ENCODE peak calls at places on chromosomes 7 and 10, in five cellular contexts. F is GM13976, H is hepatocyte, R is GM12865, W is GM20000. D is an unnamed sample.

GRCh38 chr7:157834501-157835143 is 497.8 kb downstream of the DNAJB6 start:
- DNase-seq in F (no peak), H (no peak), W (no peak), R (no peak), D (no peak)

GRCh38 chr10:37476285-37476684 is 350.9 kb downstream of the ANKRD30A start:
- DNase-seq in H (no peak), F (no peak), R (no peak), W (no peak), D (no peak)

GRCh38 chr10:116538461-116538860 is 7.3 kb upstream of the PNLIP start:
- DNase-seq in H (no peak), F (no peak), W (no peak), R (no peak), D (no peak)

GRCh38 chr10:118960166-118961090 is 69.1 kb upstream of the NANOS1 start:
- DNase-seq in R (no peak), F (no peak), W (no peak), H (no peak), D (no peak)

GRCh38 chr7:37076668-37077067 is 352.4 kb upstream of the AOAH start:
- DNase-seq in W (no peak), H (no peak), R (no peak), F (no peak), D (no peak)

GRCh38 chr7:75937958-75938786 is 23.2 kb downstream of the POR start:
- DNase-seq in H (peak; percentile 45), F (no peak), W (no peak), R (no peak), D (no peak)

GRCh38 chr10:104309980-104310978 is 28.0 kb downstream of the ITPRIP start:
- DNase-seq in F (no peak), W (no peak), R (no peak), H (no peak), D (no peak)

GRCh38 chr10:75220258-75220657 is 9.7 kb downstream of the VDAC2 start:
- DNase-seq in F (no peak), R (no peak), W (no peak), H (no peak), D (peak; percentile 6)

GRCh38 chr10:122462533-122463465 is 1.4 kb downstream of the HTRA1 start:
- DNase-seq in H (peak; percentile 27), R (no peak), W (no peak), F (no peak), D (no peak)

GRCh38 chr7:18508441-18509427 is 13.2 kb downstream of the HDAC9 start:
- DNase-seq in W (no peak), F (peak; percentile 34), H (peak; percentile 34), R (peak; percentile 75), D (no peak)

GRCh38 chr7:95311389-95311788 is 12.9 kb downstream of the PON1 start:
- DNase-seq in R (no peak), H (no peak), W (no peak), F (no peak), D (no peak)

GRCh38 chr10:91214906-91215305 is 5.6 kb upstream of the PCGF5 start:
- DNase-seq in H (no peak), W (no peak), F (no peak), R (no peak), D (no peak)

GRCh38 chr7:71601840-71602239 is 469.9 kb downstream of the GALNT17 start:
- DNase-seq in W (no peak), R (no peak), F (no peak), H (no peak), D (no peak)

GRCh38 chr10:93701903-93702277 is 502 bp downstream of the FRA10AC1 start:
- DNase-seq in H (peak; percentile 19), R (peak; percentile 27), W (peak; percentile 32), F (peak; percentile 12), D (no peak)

GRCh38 chr10:48768451-48768766 is 83.7 kb downstream of the WDFY4 start:
- DNase-seq in H (no peak), F (no peak), W (no peak), R (no peak), D (no peak)

GRCh38 chr10:90462761-90463160 is 395.1 kb downstream of the HTR7 start:
- DNase-seq in W (no peak), H (no peak), F (no peak), R (no peak), D (no peak)

GRCh38 chr10:62442894-62443674 is 68.9 kb downstream of the ZNF365 start:
- DNase-seq in H (no peak), F (no peak), R (no peak), W (no peak), D (no peak)

GRCh38 chr7:16396766-16397496 is 24.4 kb downstream of the CRPPA start:
- DNase-seq in R (no peak), W (no peak), H (no peak), F (no peak), D (no peak)

GRCh38 chr7:88357794-88358533 is 51.3 kb upstream of the STEAP4 start:
- DNase-seq in W (peak; percentile 15), H (peak; percentile 23), R (peak; percentile 39), F (no peak), D (no peak)

GRCh38 chr7:54560726-54561125 is 18.6 kb downstream of the VSTM2A start:
- DNase-seq in F (no peak), R (no peak), H (no peak), W (no peak), D (no peak)

GRCh38 chr7:28323833-28324232 is 88.5 kb upstream of the CREB5 start:
- DNase-seq in F (no peak), W (no peak), R (no peak), H (no peak), D (no peak)

GRCh38 chr7:1668932-1669485 is 1.1 kb upstream of the ELFN1 start:
- DNase-seq in R (no peak), W (no peak), F (peak; percentile 55), H (peak; percentile 37), D (no peak)

GRCh38 chr7:98963305-98963704 is 85.0 kb downstream of the TRRAP start:
- DNase-seq in F (no peak), H (no peak), R (no peak), W (no peak), D (no peak)

GRCh38 chr7:32479574-32480200 is 10.5 kb downstream of the LSM5 start:
- DNase-seq in R (peak; percentile 59), H (peak; percentile 63), W (peak; percentile 49), F (peak; percentile 52), D (no peak)

GRCh38 chr7:10412426-10413019 is 561.1 kb upstream of the PHF14 start:
- DNase-seq in H (peak; percentile 71), F (peak; percentile 21), W (peak; percentile 28), R (peak; percentile 54), D (no peak)

GRCh38 chr10:27504007-27504890 is at the start of gene RAB18:
- DNase-seq in F (peak; percentile 95), H (peak; percentile 99), R (peak; percentile 99), W (peak; percentile 93), D (peak; percentile 98)
- TF ChIP-seq CTCF in F (no peak), H (no peak), R (no peak), W (no peak), D (no peak)

GRCh38 chr10:33116293-33116697 is 158.3 kb upstream of the ITGB1 start:
- DNase-seq in W (no peak), F (no peak), H (peak; percentile 58), R (peak; percentile 43), D (peak; percentile 24)

GRCh38 chr10:33114451-33114944 is 156.5 kb upstream of the ITGB1 start:
- DNase-seq in W (no peak), H (no peak), F (no peak), R (no peak), D (no peak)

GRCh38 chr10:33117816-33118215 is 159.8 kb upstream of the ITGB1 start:
- DNase-seq in F (no peak), H (no peak), W (no peak), R (peak; percentile 22), D (no peak)

GRCh38 chr10:33113111-33113856 is 155.3 kb upstream of the ITGB1 start:
- DNase-seq in R (no peak), F (no peak), H (peak; percentile 26), W (no peak), D (no peak)

DNA sequence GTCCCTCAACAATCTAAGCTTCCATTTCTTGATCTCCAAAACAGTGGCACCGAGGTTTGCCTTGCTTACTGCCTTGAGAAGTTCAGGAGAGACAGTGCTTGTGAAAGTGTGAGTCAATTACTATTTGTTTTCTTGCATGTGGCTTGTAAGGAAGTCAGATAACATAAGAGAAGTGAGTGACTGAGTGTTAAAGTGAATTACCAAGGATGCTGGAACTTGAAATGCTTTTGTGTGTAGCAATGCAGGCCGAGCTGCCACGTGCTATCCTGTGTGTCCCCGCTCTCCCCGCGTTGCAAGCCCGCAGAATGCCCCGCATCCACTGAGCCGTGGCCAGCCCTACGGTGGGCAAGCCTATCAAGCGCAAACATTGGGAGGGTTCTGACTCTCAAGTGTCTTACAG is 157.7 kb upstream of the ITGB1 start:
- DNase-seq in F (no peak), R (no peak), W (no peak), H (no peak), D (no peak)
- TF ChIP-seq CTCF in F (no peak), R (no peak), W (no peak), H (no peak), D (no peak)

GRCh38 chr10:128604025-128604424 is 477.8 kb upstream of the MKI67 start:
- DNase-seq in F (no peak), R (no peak), W (no peak), H (no peak), D (no peak)

GRCh38 chr10:128608791-128609190 is 482.6 kb upstream of the MKI67 start:
- DNase-seq in H (no peak), F (no peak), R (no peak), W (no peak), D (no peak)

GRCh38 chr10:128609460-128609859 is 483.2 kb upstream of the MKI67 start:
- DNase-seq in W (no peak), F (no peak), H (no peak), R (no peak), D (no peak)

GRCh38 chr10:128605180-128605579 is 479.0 kb upstream of the MKI67 start:
- DNase-seq in R (no peak), W (no peak), F (no peak), H (no peak), D (no peak)

GRCh38 chr10:128606041-128606440 is 479.8 kb upstream of the MKI67 start:
- DNase-seq in F (no peak), H (no peak), W (no peak), R (no peak), D (no peak)
- TF ChIP-seq CTCF in F (no peak), H (no peak), W (no peak), R (no peak), D (no peak)

DNA sequence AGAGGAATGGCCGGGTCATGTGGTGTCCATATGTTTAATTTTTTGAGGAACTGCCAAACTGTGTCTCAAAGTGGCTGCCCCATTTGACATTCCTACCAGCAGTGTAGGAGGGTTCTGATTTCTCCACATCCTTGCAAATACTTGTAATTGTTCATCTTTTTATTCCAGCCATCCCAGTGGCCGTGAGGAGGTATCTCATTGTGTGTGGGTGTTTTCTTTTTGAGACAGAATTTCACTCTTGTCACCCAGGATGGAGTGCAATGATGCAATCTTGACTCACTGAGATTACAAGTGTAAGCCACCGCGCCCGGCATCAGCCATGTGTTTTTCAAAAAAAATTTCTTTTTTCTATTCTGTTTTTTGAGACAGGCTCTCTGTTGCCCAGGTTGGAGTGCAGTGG is 38.7 kb upstream of the DLG5 start:
- DNase-seq in R (no peak), F (no peak), H (no peak), W (no peak), D (no peak)
- TF ChIP-seq CTCF in R (no peak), F (no peak), H (no peak), W (no peak), D (no peak)